ENCODE peak calls at places on chromosomes 7 and 10, in ten cellular contexts. T is astrocyte, D is lower lobe of right lung, I is dorsolateral prefrontal cortex, K is WERI-Rb-1, H is esophagus squamous epithelium, A is mammary epithelial cell, V is fibroblast of lung, M is left ventricle myocardium inferior, G is cardiac fibroblast. W is an unnamed sample.

GRCh38 chr7:50418086-50418515 is 32.0 kb downstream of the FIGNL1 start:
- DNase-seq in T (peak; percentile 54), D (peak; percentile 75), I (peak; percentile 61), K (peak; percentile 86), H (peak; percentile 12), A (peak; percentile 71), V (peak; percentile 62), M (peak; percentile 55), G (peak; percentile 84), W (peak; percentile 91)

GRCh38 chr10:122112625-122113160 is 123.7 kb downstream of the TACC2 start:
- DNase-seq in T (peak; percentile 92), D (peak; percentile 91), I (no peak), K (peak; percentile 80), H (no peak), A (peak; percentile 92), V (peak; percentile 94), M (peak; percentile 86), G (peak; percentile 97), W (peak; percentile 93)

GRCh38 chr7:55784151-55784550 is 78.4 kb downstream of the SEPTIN14 start:
- DNase-seq in T (no peak), D (no peak), I (no peak), K (no peak), H (no peak), A (no peak), V (no peak), M (no peak), G (no peak), W (no peak)

GRCh38 chr7:138701312-138701923 is at the start of gene SVOPL:
- DNase-seq in T (no peak), D (no peak), I (no peak), K (peak; percentile 27), H (no peak), A (no peak), V (no peak), M (no peak), G (no peak), W (no peak)

GRCh38 chr10:3778708-3779108 is 6.3 kb downstream of the KLF6 start:
- DNase-seq in T (peak; percentile 12), D (no peak), I (no peak), K (no peak), H (no peak), A (no peak), V (no peak), M (no peak), G (no peak), W (peak; percentile 49)

GRCh38 chr7:134514106-134514505 is 13.3 kb upstream of the AKR1B10 start:
- DNase-seq in T (no peak), D (no peak), I (no peak), K (no peak), H (no peak), A (peak; percentile 36), V (no peak), M (no peak), G (no peak), W (no peak)

GRCh38 chr10:43006490-43006889 is 70.4 kb upstream of the RET start:
- DNase-seq in T (no peak), D (no peak), I (no peak), K (no peak), H (no peak), A (no peak), V (no peak), M (no peak), G (no peak), W (no peak)

GRCh38 chr7:73715648-73716317 is 3.7 kb downstream of the STX1A start:
- DNase-seq in T (peak; percentile 90), D (no peak), I (no peak), K (peak; percentile 56), H (no peak), A (peak; percentile 96), V (peak; percentile 92), M (no peak), G (peak; percentile 85), W (peak; percentile 89)

GRCh38 chr7:135802697-135803096 is 54.1 kb upstream of the FAM180A start:
- DNase-seq in T (no peak), D (no peak), I (no peak), K (no peak), H (no peak), A (no peak), V (peak; percentile 11), M (no peak), G (peak; percentile 8), W (peak; percentile 28)

GRCh38 chr7:135801045-135801693 is 52.6 kb upstream of the FAM180A start:
- DNase-seq in T (peak; percentile 48), D (no peak), I (no peak), K (peak; percentile 30), H (no peak), A (peak; percentile 51), V (peak; percentile 57), M (no peak), G (peak; percentile 84), W (peak; percentile 83)

GRCh38 chr7:135799881-135800280 is 51.3 kb upstream of the FAM180A start:
- DNase-seq in T (no peak), D (no peak), I (no peak), K (no peak), H (no peak), A (no peak), V (no peak), M (no peak), G (no peak), W (no peak)

GRCh38 chr7:135801877-135802276 is 53.3 kb upstream of the FAM180A start:
- DNase-seq in T (no peak), D (no peak), I (no peak), K (no peak), H (no peak), A (no peak), V (no peak), M (no peak), G (no peak), W (no peak)

DNA sequence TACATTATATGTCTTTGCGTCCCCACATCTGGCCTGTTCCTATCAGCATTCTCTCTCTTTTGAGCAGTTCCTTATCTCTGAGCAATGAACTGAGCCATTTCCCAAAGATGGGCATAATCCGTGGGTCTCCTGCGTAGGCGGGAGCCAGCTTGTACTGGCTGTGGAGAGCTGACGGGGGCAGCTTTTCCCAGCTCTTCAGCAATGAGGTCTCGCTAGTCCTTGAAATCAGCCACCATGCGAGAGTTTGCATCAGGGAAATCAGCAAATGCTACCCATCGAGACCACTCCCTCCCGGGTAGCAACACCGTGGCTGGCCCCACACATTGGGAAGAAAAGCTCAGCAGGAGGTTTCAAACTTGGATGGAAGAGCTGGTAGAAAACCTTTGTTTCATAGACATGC is 51.9 kb upstream of the FAM180A start:
- DNase-seq in T (no peak), D (no peak), I (no peak), K (no peak), H (no peak), A (no peak), V (no peak), M (no peak), G (peak; percentile 18), W (no peak)
- H3K4me3 ChIP-seq in T (no peak overlapping the region), D (no peak overlapping the region), I (no peak overlapping the region), K (no peak overlapping the region), H (peak overlapping the region; percentile 10), A (no peak overlapping the region), V (no peak overlapping the region), M (peak overlapping the region; percentile 14), G (no peak overlapping the region), W (no peak overlapping the region)

DNA sequence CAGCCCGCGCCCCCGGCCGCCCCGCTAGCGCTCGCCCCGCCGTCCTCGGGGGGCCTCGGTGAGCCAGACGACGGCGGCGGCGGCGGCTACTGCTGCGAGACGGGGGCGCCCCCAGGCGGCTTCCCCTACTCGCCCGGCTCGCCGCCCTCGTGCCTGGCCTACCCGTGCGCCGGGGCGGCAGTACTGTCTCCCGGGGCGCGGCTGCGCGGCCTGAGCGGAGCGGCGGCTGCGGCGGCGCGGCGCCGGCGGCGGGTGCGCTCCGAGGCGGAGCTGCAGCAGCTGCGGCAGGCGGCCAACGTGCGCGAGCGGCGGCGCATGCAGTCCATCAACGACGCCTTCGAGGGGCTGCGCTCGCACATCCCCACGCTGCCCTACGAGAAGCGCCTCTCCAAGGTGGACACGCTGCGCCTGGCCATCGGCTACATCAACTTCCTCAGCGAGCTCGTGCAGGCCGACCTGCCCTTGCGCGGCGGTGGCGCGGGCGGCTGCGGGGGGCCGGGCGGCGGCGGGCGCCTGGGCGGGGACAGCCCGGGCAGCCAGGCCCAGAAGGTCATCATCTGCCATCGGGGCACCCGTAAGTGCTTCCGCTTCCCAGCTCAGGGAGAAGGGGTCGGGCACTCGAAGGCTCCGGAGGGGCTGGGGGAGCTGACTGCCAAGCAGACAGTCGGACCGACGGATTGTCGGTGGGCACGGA is 776 bp downstream of the PTF1A start:
- DNase-seq in T (no peak), D (no peak), I (no peak), K (no peak), H (no peak), A (no peak), V (no peak), M (no peak), G (no peak), W (no peak)
- TF ChIP-seq CTCF in T (no peak), D (no peak), I (no peak), K (no peak), H (no peak), A (no peak), V (no peak), M (no peak), G (no peak), W (no peak)

GRCh38 chr7:155807013-155807804 is 5.1 kb downstream of the SHH start:
- DNase-seq in T (no peak), D (no peak), I (no peak), K (no peak), H (no peak), A (no peak), V (no peak), M (no peak), G (no peak), W (no peak)

GRCh38 chr7:155808551-155809331 is 3.5 kb downstream of the SHH start:
- DNase-seq in T (no peak), D (peak; percentile 53), I (no peak), K (no peak), H (no peak), A (no peak), V (no peak), M (no peak), G (no peak), W (no peak)

GRCh38 chr7:155806096-155806871 is 6.0 kb downstream of the SHH start:
- DNase-seq in T (no peak), D (no peak), I (no peak), K (no peak), H (no peak), A (no peak), V (no peak), M (no peak), G (no peak), W (peak; percentile 27)

GRCh38 chr7:155809332-155809946 is 2.8 kb downstream of the SHH start:
- DNase-seq in T (no peak), D (peak; percentile 49), I (no peak), K (no peak), H (no peak), A (no peak), V (no peak), M (no peak), G (no peak), W (no peak)

DNA sequence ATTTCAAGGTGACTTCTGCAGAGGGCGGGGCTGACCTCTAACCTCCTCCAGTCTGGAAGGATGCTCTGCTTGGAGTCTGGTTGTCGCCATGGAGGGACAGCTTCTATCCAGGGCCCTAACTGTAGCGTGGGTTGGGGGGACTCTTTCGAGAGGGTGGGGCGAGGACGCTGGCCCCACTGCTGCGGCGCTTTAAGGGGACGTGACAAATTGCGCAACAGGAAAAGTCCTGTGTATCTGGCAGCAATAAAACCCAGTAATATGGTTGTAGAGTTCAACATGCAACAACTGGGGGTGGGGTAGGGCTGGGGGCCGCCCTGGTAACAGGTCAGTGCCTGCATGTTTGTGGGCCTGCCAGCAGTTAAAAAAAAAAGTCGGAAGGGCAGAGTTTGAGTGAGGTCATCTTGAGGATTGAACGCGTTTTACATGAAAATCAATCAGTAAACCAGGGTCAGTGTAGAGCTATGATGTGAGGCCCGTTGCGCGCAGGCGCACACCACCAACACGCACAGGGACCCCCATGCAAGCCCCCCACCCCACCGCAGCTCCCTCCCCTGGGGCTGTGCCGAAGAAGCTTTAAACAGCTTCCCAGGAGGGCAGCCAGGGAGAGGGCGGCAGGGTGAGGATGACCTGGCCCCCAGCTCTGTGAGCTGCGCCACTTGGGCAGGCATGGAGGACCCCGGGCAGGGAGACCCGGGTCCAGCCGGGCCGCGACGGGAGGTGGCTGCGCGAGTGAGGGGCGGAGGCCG is 4.3 kb downstream of the SHH start:
- DNase-seq in T (no peak), D (no peak), I (no peak), K (no peak), H (no peak), A (no peak), V (no peak), M (no peak), G (no peak), W (no peak)
- H3K4me3 ChIP-seq in T (no peak overlapping the region), D (peak overlapping the region; percentile 54), I (peak overlapping the region; percentile 51), K (no peak overlapping the region), H (peak overlapping the region; percentile 49), A (no peak overlapping the region), V (no peak overlapping the region), M (peak overlapping the region; percentile 55), G (no peak overlapping the region), W (no peak overlapping the region)

GRCh38 chr7:127409629-127410028 is 17.1 kb upstream of the ZNF800 start:
- DNase-seq in T (peak; percentile 6), D (no peak), I (no peak), K (no peak), H (no peak), A (no peak), V (peak; percentile 7), M (no peak), G (peak; percentile 24), W (peak; percentile 26)
- TF ChIP-seq CTCF in T (no peak), D (no peak), I (no peak), K (peak; percentile 17), H (no peak), A (no peak), V (peak; percentile 13), M (peak; percentile 23), G (peak; percentile 28), W (peak; percentile 40)

W was measured in choroid plexus epithelial cell.